ENCODE peak calls at places on chromosome 14, in seven cellular contexts. S is lower lobe of right lung, B is lung, Y is cardiac muscle cell, C is neural progenitor cell, O is mucosa of descending colon, J is body of pancreas. Z is an unnamed sample.

GRCh38 chr14:90604356-90604755 is 207.5 kb downstream of the CALM1 start:
- DNase-seq in B (no peak), O (no peak), J (no peak), C (no peak), S (no peak), Y (peak; percentile 43), Z (no peak)

GRCh38 chr14:20610002-20610765 is 19.0 kb upstream of the RNASE12 start:
- DNase-seq in C (peak; percentile 80), J (peak; percentile 88), Y (peak; percentile 80), O (peak; percentile 84), S (peak; percentile 82), B (peak; percentile 79), Z (peak; percentile 79)

GRCh38 chr14:80955434-80955939 is at the start of gene TSHR:
- DNase-seq in C (peak; percentile 23), B (no peak), S (peak; percentile 48), J (no peak), O (peak; percentile 34), Y (peak; percentile 23), Z (no peak)

GRCh38 chr14:95098984-95099599 is 58.2 kb downstream of the DICER1 start:
- DNase-seq in O (peak; percentile 58), J (peak; percentile 50), B (peak; percentile 47), Y (peak; percentile 79), C (peak; percentile 86), S (peak; percentile 60), Z (peak; percentile 54)

GRCh38 chr14:75196468-75196867 is 20.1 kb upstream of the TMED10 start:
- DNase-seq in B (no peak), Y (no peak), C (no peak), J (peak; percentile 34), O (peak; percentile 59), S (peak; percentile 52), Z (no peak)

GRCh38 chr14:54881235-54881760 is 21.3 kb downstream of the GCH1 start:
- DNase-seq in C (no peak), J (no peak), O (no peak), B (no peak), S (no peak), Y (peak; percentile 82), Z (no peak)

GRCh38 chr14:66426451-66426850 is 59.7 kb upstream of the CCDC196 start:
- DNase-seq in S (no peak), B (no peak), J (no peak), O (no peak), Y (no peak), C (no peak), Z (no peak)

GRCh38 chr14:77290705-77291104 is 19.7 kb upstream of the NGB start:
- DNase-seq in C (no peak), B (no peak), J (no peak), O (no peak), Y (no peak), S (no peak), Z (no peak)

GRCh38 chr14:74491952-74492351 is 1.2 kb downstream of the NPC2 start:
- DNase-seq in C (peak; percentile 50), S (no peak), O (no peak), J (no peak), Y (peak; percentile 44), B (no peak), Z (no peak)

GRCh38 chr14:72644038-72644437 is 249.9 kb downstream of the DPF3 start:
- DNase-seq in C (no peak), Y (no peak), J (no peak), S (no peak), B (no peak), O (no peak), Z (no peak)

GRCh38 chr14:75013290-75013689 is 10.6 kb downstream of the EIF2B2 start:
- DNase-seq in J (no peak), O (no peak), C (no peak), S (no peak), Y (no peak), B (no peak), Z (peak; percentile 30)

GRCh38 chr14:67837011-67837624 is 17.5 kb downstream of the RAD51B start:
- DNase-seq in Y (peak; percentile 90), O (no peak), S (no peak), C (peak; percentile 74), B (peak; percentile 41), J (peak; percentile 73), Z (no peak)

GRCh38 chr14:50050171-50050570 is 66.2 kb downstream of the VCPKMT start:
- DNase-seq in J (no peak), O (no peak), Y (no peak), B (no peak), S (no peak), C (no peak), Z (no peak)

DNA sequence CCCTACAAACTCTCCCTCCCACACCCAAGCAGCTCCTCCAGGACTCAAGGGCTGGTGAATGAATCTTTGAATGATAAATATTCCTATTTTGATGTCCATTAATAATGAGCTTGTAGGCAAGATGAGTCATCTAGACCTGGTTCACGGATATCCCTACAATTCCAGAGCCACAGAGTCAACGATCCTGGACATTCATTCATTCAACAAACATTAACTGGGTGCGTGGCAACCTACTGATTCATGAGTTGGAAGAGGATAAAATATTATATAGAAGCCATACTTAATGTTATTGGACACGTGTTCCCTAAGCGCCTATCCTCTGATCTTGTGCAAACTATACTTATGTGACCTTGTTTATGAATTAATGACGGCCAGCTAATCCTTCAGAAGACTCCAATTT is 420 bp upstream of the OTUB2 start:
- DNase-seq in J (no peak), Y (no peak), O (no peak), S (no peak), C (no peak), B (no peak), Z (no peak)
- H3K4me3 ChIP-seq in J (no peak overlapping the region), Y (no peak overlapping the region), O (peak overlapping the region; percentile 40), S (peak overlapping the region; percentile 76), C (peak overlapping the region; percentile 66), B (no peak overlapping the region), Z (peak overlapping the region; percentile 82)

DNA sequence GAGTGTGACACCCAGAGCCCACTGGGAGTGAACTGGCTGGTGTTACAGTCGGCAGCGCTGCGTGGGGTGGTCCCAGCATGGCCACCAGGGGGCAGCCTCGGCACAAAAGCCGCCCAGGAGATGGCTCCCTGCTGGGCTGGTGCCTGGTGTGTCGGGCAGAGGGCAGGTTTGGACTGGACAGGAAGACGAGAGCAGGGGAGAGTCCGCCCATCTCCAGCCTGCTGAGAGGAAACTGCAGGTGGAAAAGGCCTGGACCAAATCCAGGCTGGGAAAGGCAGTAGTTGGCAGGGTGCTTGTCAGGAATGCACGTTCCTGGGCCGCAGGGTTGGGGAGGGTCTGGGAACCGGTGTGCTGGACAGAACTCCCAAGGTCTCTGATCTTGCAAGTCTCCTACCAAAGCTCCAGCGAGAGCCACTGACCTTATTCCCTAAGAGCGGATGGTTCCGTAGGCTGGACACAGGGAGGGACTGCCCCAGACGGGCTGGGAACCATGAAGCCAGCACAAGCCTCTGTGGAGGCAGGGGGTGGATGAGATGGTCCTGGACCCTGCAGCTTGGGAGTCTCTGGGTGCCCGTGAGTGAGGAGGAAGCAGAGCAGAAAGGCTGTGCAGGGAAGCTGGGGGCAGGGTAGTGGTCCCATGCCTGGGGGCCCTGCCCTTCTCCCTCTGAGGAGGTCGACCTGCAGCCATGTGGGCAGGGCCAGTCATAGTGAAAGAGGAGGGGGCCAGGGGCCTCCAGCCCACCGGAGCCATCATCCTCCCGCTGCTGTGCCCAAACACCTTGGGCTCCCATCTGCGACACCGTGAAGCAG is 1.8 kb downstream of the AHNAK2 start:
- DNase-seq in B (peak; percentile 85), J (peak; percentile 90), Y (peak; percentile 87), O (peak; percentile 92), C (peak; percentile 85), S (peak; percentile 91), Z (peak; percentile 83)
- H3K4me1 ChIP-seq in B (peaks cover 5% of the 10 kb centered on the region), J (peaks cover 89% of the 10 kb centered on the region), Y (peaks cover 4% of the 10 kb centered on the region), O (peaks cover 53% of the 10 kb centered on the region), C (peaks cover 20% of the 10 kb centered on the region), S (peaks cover 77% of the 10 kb centered on the region), Z (peaks cover 76% of the 10 kb centered on the region)

GRCh38 chr14:23568021-23568599 is 519 bp upstream of the AP1G2 start:
- DNase-seq in B (no peak), J (no peak), O (no peak), Y (no peak), C (no peak), S (no peak), Z (no peak)
- H3K4me3 ChIP-seq in B (no peak overlapping the region), J (no peak overlapping the region), O (no peak overlapping the region), Y (peak overlapping the region; percentile 48), C (peak overlapping the region; percentile 73), S (peak overlapping the region; percentile 79), Z (peak overlapping the region; percentile 80)

GRCh38 chr14:61344437-61345143 is 23.2 kb downstream of the PRKCH start:
- DNase-seq in C (no peak), O (no peak), B (no peak), J (no peak), Y (no peak), S (no peak), Z (no peak)

GRCh38 chr14:61343991-61344405 is 22.6 kb downstream of the PRKCH start:
- DNase-seq in O (no peak), S (no peak), B (no peak), C (no peak), J (no peak), Y (no peak), Z (no peak)

GRCh38 chr14:61342486-61342885 is 21.1 kb downstream of the PRKCH start:
- DNase-seq in B (no peak), J (no peak), Y (no peak), O (no peak), S (no peak), C (no peak), Z (no peak)

GRCh38 chr14:61342941-61343340 is 21.6 kb downstream of the PRKCH start:
- DNase-seq in B (no peak), C (no peak), Y (no peak), S (no peak), O (no peak), J (no peak), Z (no peak)

DNA sequence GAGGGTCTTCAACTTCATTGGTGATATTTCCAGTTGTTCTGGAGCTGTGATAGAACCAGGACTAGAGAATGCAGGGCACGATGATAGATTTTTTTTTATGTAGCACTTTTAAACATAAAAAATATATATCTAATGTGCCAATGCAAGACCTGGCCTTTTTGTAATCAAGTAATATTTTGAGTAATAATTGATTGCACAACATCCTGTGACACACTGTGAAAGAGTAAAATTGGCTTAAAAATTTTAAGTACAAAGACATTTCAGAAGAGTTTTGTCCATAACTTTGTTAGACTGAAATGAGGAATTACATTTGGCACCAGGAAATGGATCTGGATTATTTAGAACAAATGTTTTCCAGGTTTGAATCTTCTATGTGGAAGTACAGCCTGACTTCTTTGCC is 22.1 kb downstream of the PRKCH start:
- DNase-seq in J (no peak), O (no peak), Y (peak; percentile 34), C (no peak), B (no peak), S (no peak), Z (no peak)
- H3K4me1 ChIP-seq in J (no peaks in the 10 kb centered on the region), O (no peaks in the 10 kb centered on the region), Y (peaks cover 74% of the 10 kb centered on the region), C (no peaks in the 10 kb centered on the region), B (peaks cover 7% of the 10 kb centered on the region), S (peaks cover 81% of the 10 kb centered on the region), Z (peaks cover 67% of the 10 kb centered on the region)

GRCh38 chr14:100306256-100306505 is at the start of gene SLC25A29:
- DNase-seq in B (no peak), S (no peak), Y (no peak), J (no peak), O (no peak), C (no peak), Z (no peak)

GRCh38 chr14:100306506-100307214 is 416 bp upstream of the SLC25A29 start:
- DNase-seq in B (peak; percentile 82), C (peak; percentile 98), S (peak; percentile 93), Y (peak; percentile 91), O (peak; percentile 90), J (peak; percentile 86), Z (peak; percentile 93)

GRCh38 chr14:100309028-100309718 is 2.9 kb upstream of the SLC25A29 start:
- DNase-seq in C (no peak), Y (no peak), J (no peak), O (no peak), B (no peak), S (no peak), Z (no peak)

GRCh38 chr14:100307215-100308111 is 1.2 kb upstream of the SLC25A29 start:
- DNase-seq in J (no peak), O (peak; percentile 53), S (peak; percentile 63), Y (no peak), B (no peak), C (peak; percentile 62), Z (no peak)

GRCh38 chr14:100308112-100308792 is 2.0 kb upstream of the SLC25A29 start:
- DNase-seq in B (no peak), J (no peak), C (no peak), O (no peak), Y (no peak), S (no peak), Z (no peak)
- H3K4me3 ChIP-seq in B (no peak overlapping the region), J (no peak overlapping the region), C (peak overlapping the region; percentile 100), O (no peak overlapping the region), Y (no peak overlapping the region), S (no peak overlapping the region), Z (peak overlapping the region; percentile 88)